ENCODE peak calls at places on chromosome 20, in seven cellular contexts. One of them, this sample, is unnamed.

GRCh38 chr20:44540834-44541233 is 19.0 kb upstream of the SERINC3 start:
- DNase-seq in iris pigment epithelial cell: peak
- DNase-seq in stimulated activated CD4-positive, alpha-beta T cell treated with anti-CD3 and anti-CD28 coated beads, Interleukin-4, amount 100 ng/mL, for 4 hours: no peak
- DNase-seq in RWPE1: peak
- DNase-seq in OCI-LY7: no peak
- DNase-seq in activated T-cell treated with anti-CD3 and anti-CD28 coated beads, Interleukin-2, amount 50 U/mL, for 24 hours: no peak
- DNase-seq in T-cell: no peak
- DNase-seq in this sample: peak

GRCh38 chr20:43513298-43514061 is 6.0 kb downstream of the L3MBTL1 start:
- DNase-seq in RWPE1: peak
- DNase-seq in iris pigment epithelial cell: no peak
- DNase-seq in OCI-LY7: no peak
- DNase-seq in activated T-cell treated with anti-CD3 and anti-CD28 coated beads, Interleukin-2, amount 50 U/mL, for 24 hours: no peak
- DNase-seq in stimulated activated CD4-positive, alpha-beta T cell treated with anti-CD3 and anti-CD28 coated beads, Interleukin-4, amount 100 ng/mL, for 4 hours: no peak
- DNase-seq in T-cell: no peak
- DNase-seq in this sample: no peak

GRCh38 chr20:26214991-26215390 is 518.3 kb upstream of the ZNF337 start:
- DNase-seq in activated T-cell treated with anti-CD3 and anti-CD28 coated beads, Interleukin-2, amount 50 U/mL, for 24 hours: no peak
- DNase-seq in T-cell: no peak
- DNase-seq in iris pigment epithelial cell: no peak
- DNase-seq in RWPE1: no peak
- DNase-seq in OCI-LY7: no peak
- DNase-seq in stimulated activated CD4-positive, alpha-beta T cell treated with anti-CD3 and anti-CD28 coated beads, Interleukin-4, amount 100 ng/mL, for 4 hours: no peak
- DNase-seq in this sample: peak

GRCh38 chr20:25247100-25247665 is 702 bp upstream of the PYGB start:
- DNase-seq in OCI-LY7: peak
- DNase-seq in T-cell: no peak
- DNase-seq in activated T-cell treated with anti-CD3 and anti-CD28 coated beads, Interleukin-2, amount 50 U/mL, for 24 hours: no peak
- DNase-seq in RWPE1: peak
- DNase-seq in iris pigment epithelial cell: peak
- DNase-seq in stimulated activated CD4-positive, alpha-beta T cell treated with anti-CD3 and anti-CD28 coated beads, Interleukin-4, amount 100 ng/mL, for 4 hours: peak
- DNase-seq in this sample: peak

GRCh38 chr20:42483694-42484303 is 705.9 kb downstream of the PTPRT start:
- DNase-seq in OCI-LY7: peak
- DNase-seq in activated T-cell treated with anti-CD3 and anti-CD28 coated beads, Interleukin-2, amount 50 U/mL, for 24 hours: no peak
- DNase-seq in RWPE1: no peak
- DNase-seq in iris pigment epithelial cell: no peak
- DNase-seq in T-cell: no peak
- DNase-seq in stimulated activated CD4-positive, alpha-beta T cell treated with anti-CD3 and anti-CD28 coated beads, Interleukin-4, amount 100 ng/mL, for 4 hours: no peak
- DNase-seq in this sample: no peak

GRCh38 chr20:62178316-62179161 is 4.3 kb upstream of the MTG2 start:
- DNase-seq in OCI-LY7: no peak
- DNase-seq in stimulated activated CD4-positive, alpha-beta T cell treated with anti-CD3 and anti-CD28 coated beads, Interleukin-4, amount 100 ng/mL, for 4 hours: no peak
- DNase-seq in activated T-cell treated with anti-CD3 and anti-CD28 coated beads, Interleukin-2, amount 50 U/mL, for 24 hours: no peak
- DNase-seq in T-cell: no peak
- DNase-seq in RWPE1: no peak
- DNase-seq in iris pigment epithelial cell: no peak
- DNase-seq in this sample: no peak

GRCh38 chr20:59933296-59933848 is at the start of gene SYCP2:
- DNase-seq in RWPE1: peak
- DNase-seq in T-cell: peak
- DNase-seq in OCI-LY7: no peak
- DNase-seq in iris pigment epithelial cell: no peak
- DNase-seq in stimulated activated CD4-positive, alpha-beta T cell treated with anti-CD3 and anti-CD28 coated beads, Interleukin-4, amount 100 ng/mL, for 4 hours: peak
- DNase-seq in activated T-cell treated with anti-CD3 and anti-CD28 coated beads, Interleukin-2, amount 50 U/mL, for 24 hours: peak
- DNase-seq in this sample: peak

GRCh38 chr20:48725589-48725991 is 102.2 kb downstream of the PREX1 start:
- DNase-seq in RWPE1: peak
- DNase-seq in activated T-cell treated with anti-CD3 and anti-CD28 coated beads, Interleukin-2, amount 50 U/mL, for 24 hours: no peak
- DNase-seq in OCI-LY7: no peak
- DNase-seq in T-cell: no peak
- DNase-seq in iris pigment epithelial cell: peak
- DNase-seq in stimulated activated CD4-positive, alpha-beta T cell treated with anti-CD3 and anti-CD28 coated beads, Interleukin-4, amount 100 ng/mL, for 4 hours: no peak
- DNase-seq in this sample: peak

GRCh38 chr20:7147220-7147601 is 379.7 kb downstream of the BMP2 start:
- DNase-seq in stimulated activated CD4-positive, alpha-beta T cell treated with anti-CD3 and anti-CD28 coated beads, Interleukin-4, amount 100 ng/mL, for 4 hours: no peak
- DNase-seq in T-cell: no peak
- DNase-seq in OCI-LY7: no peak
- DNase-seq in iris pigment epithelial cell: no peak
- DNase-seq in RWPE1: no peak
- DNase-seq in activated T-cell treated with anti-CD3 and anti-CD28 coated beads, Interleukin-2, amount 50 U/mL, for 24 hours: no peak
- DNase-seq in this sample: no peak

GRCh38 chr20:58571341-58571941 is 56.2 kb upstream of the APCDD1L start:
- DNase-seq in stimulated activated CD4-positive, alpha-beta T cell treated with anti-CD3 and anti-CD28 coated beads, Interleukin-4, amount 100 ng/mL, for 4 hours: no peak
- DNase-seq in activated T-cell treated with anti-CD3 and anti-CD28 coated beads, Interleukin-2, amount 50 U/mL, for 24 hours: no peak
- DNase-seq in RWPE1: no peak
- DNase-seq in iris pigment epithelial cell: no peak
- DNase-seq in T-cell: no peak
- DNase-seq in OCI-LY7: no peak
- DNase-seq in this sample: no peak

This sample was measured in cardiac fibroblast.